ENCODE peak calls at places on chromosomes 6 and 20, in nine cellular contexts. D, H, W, S, Y, T, O, N and V are unnamed samples.

GRCh38 chr6:137867685-137868509 is 838 bp downstream of the TNFAIP3 start:
- DNase-seq in Y (no peak), S (no peak), W (peak), H (peak), T (no peak), N (peak), O (peak), D (no peak), V (no peak)

GRCh38 chr6:81214414-81215091 is 537.9 kb downstream of the TENT5A start:
- DNase-seq in W (no peak), H (no peak), S (no peak), T (no peak), O (no peak), Y (no peak), D (no peak), N (no peak), V (no peak)

GRCh38 chr6:125904871-125905270 is 51.7 kb upstream of the HINT3 start:
- DNase-seq in N (no peak), D (no peak), T (no peak), H (no peak), S (no peak), Y (no peak), W (no peak), O (peak), V (peak)

GRCh38 chr20:62735331-62735821 is 26.7 kb downstream of the NTSR1 start:
- DNase-seq in D (no peak), S (no peak), W (no peak), T (no peak), Y (no peak), H (no peak), O (no peak), N (peak), V (peak)

GRCh38 chr6:5325173-5325572 is 63.9 kb downstream of the FARS2 start:
- DNase-seq in T (no peak), O (no peak), W (no peak), N (no peak), Y (no peak), D (no peak), S (no peak), H (no peak), V (no peak)

GRCh38 chr20:24587384-24588046 is 118.1 kb downstream of the SYNDIG1 start:
- DNase-seq in W (no peak), T (no peak), N (no peak), O (no peak), D (no peak), S (no peak), H (peak), Y (no peak), V (no peak)

GRCh38 chr20:4161447-4162251 is 146.3 kb upstream of the RNF24 start:
- DNase-seq in Y (no peak), N (peak), T (no peak), O (no peak), H (no peak), W (no peak), D (no peak), S (no peak), V (peak)

GRCh38 chr20:43923917-43924316 is 9.3 kb downstream of the TOX2 start:
- DNase-seq in O (no peak), Y (no peak), H (no peak), S (no peak), D (no peak), N (no peak), T (no peak), W (no peak), V (no peak)

GRCh38 chr20:22001886-22002285 is 296.4 kb downstream of the PAX1 start:
- DNase-seq in N (no peak), Y (no peak), T (peak), D (no peak), W (no peak), H (no peak), O (no peak), S (no peak), V (no peak)

GRCh38 chr6:47484616-47485015 is 7.0 kb downstream of the CD2AP start:
- DNase-seq in W (no peak), N (no peak), T (peak), H (peak), S (no peak), Y (peak), D (peak), O (peak), V (no peak)

GRCh38 chr6:120493483-120493882 is 840.8 kb downstream of the TBC1D32 start:
- DNase-seq in D (no peak), H (peak), S (no peak), W (no peak), N (no peak), T (no peak), Y (no peak), O (no peak), V (no peak)

GRCh38 chr6:46637933-46638332 is 14.7 kb downstream of the CYP39A1 start:
- DNase-seq in Y (no peak), N (no peak), W (no peak), O (no peak), D (no peak), S (no peak), H (no peak), T (no peak), V (no peak)

GRCh38 chr6:116370328-116370716 is 425 bp upstream of the DSE start:
- DNase-seq in O (no peak), S (no peak), N (no peak), T (no peak), D (no peak), H (no peak), Y (no peak), W (no peak), V (no peak)

GRCh38 chr6:18179770-18180393 is 24.7 kb downstream of the KDM1B start:
- DNase-seq in N (no peak), Y (no peak), H (no peak), D (no peak), T (no peak), S (peak), O (no peak), W (peak), V (no peak)

GRCh38 chr20:62174870-62175624 is 7.8 kb upstream of the MTG2 start:
- DNase-seq in D (no peak), W (no peak), Y (no peak), S (no peak), T (no peak), H (no peak), N (no peak), O (no peak), V (peak)

GRCh38 chr20:31681128-31681727 is 41.4 kb downstream of the BCL2L1 start:
- DNase-seq in N (no peak), S (no peak), D (no peak), T (no peak), W (no peak), Y (no peak), H (no peak), O (no peak), V (no peak)

GRCh38 chr20:31681769-31682168 is 40.9 kb downstream of the BCL2L1 start:
- DNase-seq in Y (no peak), T (no peak), W (no peak), S (no peak), N (no peak), D (no peak), H (no peak), O (no peak), V (no peak)

GRCh38 chr20:31679357-31680285 is 41.9 kb downstream of the COX4I2 start:
- DNase-seq in H (no peak), O (no peak), D (no peak), W (no peak), S (no peak), N (no peak), Y (no peak), T (no peak), V (no peak)

GRCh38 chr20:31678389-31679356 is 41.0 kb downstream of the COX4I2 start:
- DNase-seq in W (no peak), H (no peak), Y (no peak), D (peak), S (no peak), T (peak), O (no peak), N (no peak), V (peak)

DNA sequence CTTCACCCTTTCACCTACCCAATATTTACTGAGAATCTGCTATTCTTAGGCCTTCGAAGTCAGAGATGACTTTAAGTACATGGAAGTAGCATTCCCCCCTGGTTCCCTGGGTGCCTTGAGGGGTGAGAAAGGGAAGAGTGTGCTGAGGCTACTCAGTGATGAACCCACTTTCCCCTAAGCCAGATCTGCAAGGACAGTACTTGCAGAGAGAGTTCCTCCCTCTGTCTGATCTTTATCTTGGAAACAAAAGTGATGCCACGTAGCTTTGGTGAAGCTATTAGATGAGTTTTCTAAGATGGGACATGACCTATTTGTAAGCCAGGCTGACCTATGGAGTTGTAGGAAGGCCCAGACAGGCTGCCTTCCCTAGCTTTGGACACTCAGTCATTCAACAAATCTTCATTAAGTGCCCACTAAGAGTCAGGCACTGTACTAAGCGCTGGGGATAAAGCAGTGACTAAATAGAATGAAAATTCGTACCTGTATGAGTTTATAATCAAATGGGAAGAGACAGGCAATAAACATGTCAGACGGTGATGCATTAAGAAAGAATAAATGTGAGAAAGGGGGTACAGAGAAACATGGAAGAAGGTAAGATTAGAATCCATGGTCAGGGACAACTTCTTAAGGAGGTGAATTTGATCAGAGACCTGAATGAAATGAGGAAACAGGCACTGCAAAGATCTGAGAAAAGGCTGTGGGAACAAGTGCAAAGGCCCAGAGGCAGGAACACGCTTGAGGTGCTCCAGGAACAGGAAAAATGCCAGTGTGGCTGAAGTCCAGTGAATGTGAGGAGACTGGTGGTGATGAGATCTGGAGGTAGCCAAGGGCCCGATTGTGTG is 42.2 kb downstream of the BCL2L1 start:
- DNase-seq in O (no peak), N (no peak), T (no peak), Y (no peak), W (no peak), S (no peak), H (no peak), D (no peak), V (no peak)
- H3K4me3 ChIP-seq in O (no peak), N (no peak), T (no peak), Y (no peak), W (no peak), S (no peak), H (no peak), D (no peak), V (no peak)

GRCh38 chr6:16718301-16718700 is 43.0 kb downstream of the ATXN1 start:
- DNase-seq in Y (no peak), H (peak), W (no peak), T (no peak), D (no peak), N (no peak), O (no peak), S (no peak), V (no peak)
- H3K27ac ChIP-seq in Y (no peak), H (no peak), W (no peak), T (no peak), D (no peak), N (peak), O (no peak), S (no peak), V (no peak)

GRCh38 chr6:38739532-38739931 is 24.4 kb downstream of the DNAH8 start:
- DNase-seq in S (no peak), H (peak), Y (no peak), T (no peak), D (no peak), W (no peak), N (no peak), O (no peak), V (no peak)
- TF ChIP-seq CTCF in S (no peak), H (peak), Y (peak), T (peak), D (peak), W (peak), N (peak), O (peak), V (peak)

GRCh38 chr6:44201200-44201599 is 15.5 kb upstream of the MYMX start:
- DNase-seq in S (no peak), D (no peak), H (no peak), Y (no peak), T (peak), N (no peak), W (no peak), O (no peak), V (no peak)

GRCh38 chr6:44203955-44204354 is 12.8 kb upstream of the MYMX start:
- DNase-seq in W (no peak), Y (no peak), H (no peak), T (no peak), O (no peak), N (no peak), S (no peak), D (no peak), V (no peak)

GRCh38 chr6:44202332-44202971 is 14.3 kb upstream of the MYMX start:
- DNase-seq in T (no peak), Y (no peak), D (no peak), O (no peak), S (no peak), W (no peak), N (no peak), H (no peak), V (no peak)

GRCh38 chr6:44201638-44202303 is 15.0 kb upstream of the MYMX start:
- DNase-seq in H (no peak), D (no peak), T (no peak), O (no peak), W (no peak), S (no peak), N (no peak), Y (no peak), V (no peak)

DNA sequence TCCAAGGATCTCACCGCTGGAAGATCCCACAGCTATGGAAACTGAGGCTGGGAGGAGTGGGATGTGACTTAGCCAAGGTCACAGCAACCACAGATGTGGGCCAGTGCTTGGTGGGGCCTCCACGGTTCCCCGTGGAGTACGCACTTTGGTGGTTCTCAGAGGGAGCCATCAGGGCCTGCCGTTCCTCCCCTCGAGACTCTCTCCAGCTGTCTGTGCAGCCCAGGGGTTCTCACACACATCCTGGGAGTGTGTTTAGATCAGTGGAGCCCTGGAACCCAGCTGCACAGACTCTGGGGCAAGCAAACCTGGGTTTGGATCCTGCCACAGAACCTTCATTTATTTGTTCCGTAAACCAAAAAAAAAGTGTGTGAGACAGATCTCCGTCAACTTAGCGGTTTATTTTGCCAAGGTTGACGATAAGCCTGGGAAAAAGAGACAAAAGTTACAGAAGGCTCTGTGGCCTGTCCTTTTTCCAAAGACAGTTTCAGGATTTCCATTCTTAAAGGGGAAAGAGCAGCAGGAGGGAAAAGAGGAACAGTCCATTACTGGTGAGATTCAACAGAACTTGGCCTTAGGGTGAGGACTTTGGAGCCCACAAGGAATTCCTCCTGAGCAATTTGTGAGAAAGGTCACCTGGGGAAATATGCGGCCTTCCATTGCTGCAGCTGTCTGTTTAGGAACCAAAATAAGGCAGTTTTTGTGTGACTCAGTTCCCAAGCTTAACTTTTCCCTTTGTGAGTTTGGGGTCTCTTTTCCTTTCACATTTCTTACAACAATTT is 13.6 kb upstream of the MYMX start:
- DNase-seq in W (no peak), H (no peak), S (no peak), Y (no peak), D (no peak), T (no peak), N (no peak), O (no peak), V (no peak)
- H3K4me3 ChIP-seq in W (no peak), H (no peak), S (no peak), Y (no peak), D (no peak), T (no peak), N (no peak), O (no peak), V (no peak)